ENCODE peak calls at places on chromosomes 2 and 18, in five cellular contexts. One of them, this sample, is unnamed.

GRCh38 chr2:162710282-162710891 is 128.2 kb downstream of the KCNH7 start:
- DNase-seq in uterus: no peak
- DNase-seq in upper lobe of right lung: no peak
- DNase-seq in heart left ventricle: no peak
- DNase-seq in adrenal gland: no peak
- DNase-seq in this sample: no peak

GRCh38 chr2:135004005-135004746 is 43.1 kb downstream of the MAP3K19 start:
- DNase-seq in uterus: peak; percentile 71
- DNase-seq in adrenal gland: peak; percentile 75
- DNase-seq in heart left ventricle: peak; percentile 85
- DNase-seq in upper lobe of right lung: peak; percentile 85
- DNase-seq in this sample: peak; percentile 5

GRCh38 chr2:178155524-178155923 is 38.8 kb upstream of the OSBPL6 start:
- DNase-seq in uterus: no peak
- DNase-seq in upper lobe of right lung: no peak
- DNase-seq in heart left ventricle: no peak
- DNase-seq in adrenal gland: no peak
- DNase-seq in this sample: no peak

GRCh38 chr2:44934962-44935853 is 6.3 kb upstream of the SIX3 start:
- DNase-seq in upper lobe of right lung: no peak
- DNase-seq in uterus: no peak
- DNase-seq in heart left ventricle: no peak
- DNase-seq in adrenal gland: no peak
- DNase-seq in this sample: no peak

GRCh38 chr2:169768262-169768995 is 30.2 kb upstream of the SSB start:
- DNase-seq in uterus: peak; percentile 16
- DNase-seq in heart left ventricle: peak; percentile 68
- DNase-seq in upper lobe of right lung: peak; percentile 65
- DNase-seq in adrenal gland: peak; percentile 24
- DNase-seq in this sample: no peak

GRCh38 chr2:32991091-32991845 is 44.5 kb downstream of the LTBP1 start:
- DNase-seq in heart left ventricle: no peak
- DNase-seq in uterus: no peak
- DNase-seq in adrenal gland: no peak
- DNase-seq in upper lobe of right lung: no peak
- DNase-seq in this sample: no peak

GRCh38 chr2:19675856-19676460 is 225.8 kb downstream of the TTC32 start:
- DNase-seq in heart left ventricle: no peak
- DNase-seq in upper lobe of right lung: peak; percentile 58
- DNase-seq in adrenal gland: no peak
- DNase-seq in uterus: no peak
- DNase-seq in this sample: no peak

GRCh38 chr2:242075683-242076082 is 206.2 kb downstream of the RTP5 start:
- DNase-seq in adrenal gland: no peak
- DNase-seq in upper lobe of right lung: no peak
- DNase-seq in uterus: no peak
- DNase-seq in heart left ventricle: no peak
- DNase-seq in this sample: no peak

GRCh38 chr2:101770672-101771071 is 73.2 kb downstream of the MAP4K4 start:
- DNase-seq in uterus: no peak
- DNase-seq in heart left ventricle: no peak
- DNase-seq in upper lobe of right lung: no peak
- DNase-seq in adrenal gland: no peak
- DNase-seq in this sample: no peak

GRCh38 chr18:34493566-34494358 is 216.3 kb upstream of the DTNA start:
- DNase-seq in uterus: no peak
- DNase-seq in adrenal gland: peak; percentile 17
- DNase-seq in heart left ventricle: peak; percentile 58
- DNase-seq in upper lobe of right lung: peak; percentile 69
- DNase-seq in this sample: no peak

GRCh38 chr2:33559336-33559735 is 39.8 kb downstream of the FAM98A start:
- DNase-seq in uterus: no peak
- DNase-seq in upper lobe of right lung: no peak
- DNase-seq in heart left ventricle: no peak
- DNase-seq in adrenal gland: no peak
- DNase-seq in this sample: no peak

GRCh38 chr2:30278419-30278818 is 47.1 kb downstream of the LBH start:
- DNase-seq in upper lobe of right lung: no peak
- DNase-seq in uterus: no peak
- DNase-seq in adrenal gland: no peak
- DNase-seq in heart left ventricle: no peak
- DNase-seq in this sample: no peak

GRCh38 chr2:26670931-26671460 is 21.5 kb upstream of the KCNK3 start:
- DNase-seq in upper lobe of right lung: peak; percentile 42
- DNase-seq in adrenal gland: peak; percentile 5
- DNase-seq in heart left ventricle: no peak
- DNase-seq in uterus: no peak
- DNase-seq in this sample: no peak

GRCh38 chr2:107511970-107512789 is 314.5 kb upstream of the RGPD4 start:
- DNase-seq in upper lobe of right lung: no peak
- DNase-seq in uterus: no peak
- DNase-seq in heart left ventricle: no peak
- DNase-seq in adrenal gland: no peak
- DNase-seq in this sample: no peak

GRCh38 chr2:230457793-230458192 is 41.8 kb downstream of the SP100 start:
- DNase-seq in uterus: no peak
- DNase-seq in adrenal gland: no peak
- DNase-seq in heart left ventricle: no peak
- DNase-seq in upper lobe of right lung: no peak
- DNase-seq in this sample: no peak

GRCh38 chr2:46998551-46998950 is 82.9 kb upstream of the MCFD2 start:
- DNase-seq in heart left ventricle: no peak
- DNase-seq in adrenal gland: no peak
- DNase-seq in upper lobe of right lung: no peak
- DNase-seq in uterus: no peak
- DNase-seq in this sample: no peak

GRCh38 chr2:43000242-43001054 is 208.1 kb upstream of the HAAO start:
- DNase-seq in adrenal gland: no peak
- DNase-seq in uterus: no peak
- DNase-seq in heart left ventricle: no peak
- DNase-seq in upper lobe of right lung: no peak
- DNase-seq in this sample: no peak

GRCh38 chr18:76823166-76823539 is 796 bp downstream of the ZNF236 start:
- DNase-seq in heart left ventricle: peak; percentile 73
- DNase-seq in upper lobe of right lung: peak; percentile 73
- DNase-seq in uterus: peak; percentile 30
- DNase-seq in adrenal gland: no peak
- DNase-seq in this sample: no peak

DNA sequence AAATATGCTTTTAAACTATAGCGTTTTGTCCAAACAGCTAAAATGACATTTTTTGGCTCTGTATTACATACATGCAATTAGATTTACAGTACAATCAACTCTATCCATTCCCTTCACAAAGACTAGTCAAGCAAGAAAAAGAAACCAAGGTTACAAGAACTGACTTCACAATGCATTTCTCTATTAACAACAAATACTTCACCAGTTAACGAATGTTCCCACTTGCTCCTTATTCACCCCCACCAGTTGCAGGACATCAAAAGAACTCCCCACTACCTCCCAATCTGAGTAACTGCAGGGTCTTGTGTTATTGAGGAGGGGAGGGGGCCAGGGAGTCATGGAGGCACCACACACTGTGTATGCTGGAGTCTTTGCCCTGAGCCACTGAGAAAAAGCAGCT is 34.9 kb downstream of the LAMA1 start:
- DNase-seq in uterus: no peak
- DNase-seq in upper lobe of right lung: no peak
- DNase-seq in heart left ventricle: no peak
- DNase-seq in adrenal gland: no peak
- DNase-seq in this sample: no peak
- TF ChIP-seq CTCF in uterus: no peak
- TF ChIP-seq CTCF in upper lobe of right lung: no peak
- TF ChIP-seq CTCF in heart left ventricle: no peak
- TF ChIP-seq CTCF in adrenal gland: no peak
- TF ChIP-seq CTCF in this sample: no peak

DNA sequence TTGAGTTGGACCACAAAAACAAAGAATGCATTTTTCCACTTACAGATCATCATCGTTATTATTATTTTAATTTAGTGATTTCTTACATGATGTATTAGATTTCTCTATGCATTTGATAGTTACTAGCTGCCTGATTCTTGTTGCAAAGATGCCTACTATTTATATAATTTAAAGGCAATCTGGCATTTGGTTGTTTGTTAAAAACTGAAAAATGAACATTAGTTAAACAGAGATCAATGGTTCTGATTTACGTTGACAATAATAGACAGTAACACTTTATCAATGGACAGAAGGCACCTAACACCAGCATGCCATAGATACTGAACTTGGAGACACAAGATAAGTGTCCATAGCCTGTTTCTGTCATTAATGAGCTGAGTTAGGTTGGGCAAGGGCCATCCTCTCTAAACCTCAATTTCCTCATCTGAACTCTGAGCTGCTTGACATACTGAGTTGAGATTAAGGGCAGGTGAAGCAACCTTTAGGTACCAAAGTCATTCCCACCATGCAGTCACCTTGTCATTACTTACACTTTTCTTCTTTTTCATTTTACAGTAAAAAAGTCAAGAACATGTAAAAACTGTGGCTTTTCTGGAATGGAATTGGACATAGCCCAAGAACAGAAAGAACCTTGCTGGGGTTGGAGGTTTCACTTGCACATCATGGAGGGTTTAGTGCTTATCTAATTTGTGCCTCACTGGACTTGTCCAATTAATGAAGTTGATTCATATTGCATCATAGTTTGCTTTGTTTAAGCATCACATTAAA is 3.0 kb downstream of the CCL20 start:
- DNase-seq in adrenal gland: no peak
- DNase-seq in heart left ventricle: no peak
- DNase-seq in uterus: no peak
- DNase-seq in upper lobe of right lung: no peak
- DNase-seq in this sample: no peak
- H3K4me3 ChIP-seq in adrenal gland: no peak overlapping the region
- H3K4me3 ChIP-seq in heart left ventricle: no peak overlapping the region
- H3K4me3 ChIP-seq in uterus: no peak overlapping the region
- H3K4me3 ChIP-seq in upper lobe of right lung: no peak overlapping the region
- H3K4me3 ChIP-seq in this sample: no peak overlapping the region

GRCh38 chr2:222052934-222053367 is 245.8 kb downstream of the PAX3 start:
- DNase-seq in adrenal gland: no peak
- DNase-seq in uterus: no peak
- DNase-seq in upper lobe of right lung: no peak
- DNase-seq in heart left ventricle: no peak
- DNase-seq in this sample: no peak

GRCh38 chr2:222054813-222055212 is 244.0 kb downstream of the PAX3 start:
- DNase-seq in uterus: no peak
- DNase-seq in upper lobe of right lung: no peak
- DNase-seq in heart left ventricle: no peak
- DNase-seq in adrenal gland: no peak
- DNase-seq in this sample: no peak

GRCh38 chr2:222055328-222055727 is 243.5 kb downstream of the PAX3 start:
- DNase-seq in uterus: no peak
- DNase-seq in adrenal gland: no peak
- DNase-seq in heart left ventricle: no peak
- DNase-seq in upper lobe of right lung: no peak
- DNase-seq in this sample: no peak

GRCh38 chr2:222058830-222059229 is 240.0 kb downstream of the PAX3 start:
- DNase-seq in adrenal gland: no peak
- DNase-seq in upper lobe of right lung: no peak
- DNase-seq in uterus: no peak
- DNase-seq in heart left ventricle: no peak
- DNase-seq in this sample: no peak

GRCh38 chr2:222057249-222058073 is 241.3 kb downstream of the PAX3 start:
- DNase-seq in adrenal gland: no peak
- DNase-seq in uterus: no peak
- DNase-seq in heart left ventricle: no peak
- DNase-seq in upper lobe of right lung: no peak
- DNase-seq in this sample: no peak
- H3K27me3 ChIP-seq in adrenal gland: peaks cover 32% of the 10 kb centered on the region
- H3K27me3 ChIP-seq in uterus: peaks cover 10% of the 10 kb centered on the region
- H3K27me3 ChIP-seq in heart left ventricle: no peaks in the 10 kb centered on the region
- H3K27me3 ChIP-seq in upper lobe of right lung: peaks cover 27% of the 10 kb centered on the region
- H3K27me3 ChIP-seq in this sample: peaks cover 20% of the 10 kb centered on the region

GRCh38 chr2:231605607-231606091 is 13.0 kb downstream of the TEX44 start:
- DNase-seq in uterus: no peak
- DNase-seq in heart left ventricle: no peak
- DNase-seq in upper lobe of right lung: no peak
- DNase-seq in adrenal gland: peak; percentile 47
- DNase-seq in this sample: no peak

GRCh38 chr2:231604101-231604684 is 11.5 kb downstream of the TEX44 start:
- DNase-seq in uterus: peak; percentile 75
- DNase-seq in heart left ventricle: peak; percentile 72
- DNase-seq in adrenal gland: peak; percentile 70
- DNase-seq in upper lobe of right lung: peak; percentile 82
- DNase-seq in this sample: no peak

GRCh38 chr2:231606941-231607340 is 14.3 kb downstream of the TEX44 start:
- DNase-seq in uterus: no peak
- DNase-seq in upper lobe of right lung: no peak
- DNase-seq in adrenal gland: no peak
- DNase-seq in heart left ventricle: no peak
- DNase-seq in this sample: no peak

GRCh38 chr2:231602874-231603467 is 10.3 kb downstream of the TEX44 start:
- DNase-seq in heart left ventricle: peak; percentile 10
- DNase-seq in adrenal gland: no peak
- DNase-seq in upper lobe of right lung: no peak
- DNase-seq in uterus: no peak
- DNase-seq in this sample: no peak

GRCh38 chr2:231604685-231605606 is 12.3 kb downstream of the TEX44 start:
- DNase-seq in upper lobe of right lung: peak; percentile 100
- DNase-seq in uterus: peak; percentile 100
- DNase-seq in adrenal gland: peak; percentile 99
- DNase-seq in heart left ventricle: peak; percentile 100
- DNase-seq in this sample: peak; percentile 86
- TF ChIP-seq CTCF in upper lobe of right lung: no peak
- TF ChIP-seq CTCF in uterus: no peak
- TF ChIP-seq CTCF in adrenal gland: no peak
- TF ChIP-seq CTCF in heart left ventricle: no peak
- TF ChIP-seq CTCF in this sample: no peak

GRCh38 chr2:241038374-241039180 is 40.2 kb downstream of the SNED1 start:
- DNase-seq in adrenal gland: no peak
- DNase-seq in heart left ventricle: no peak
- DNase-seq in upper lobe of right lung: no peak
- DNase-seq in uterus: no peak
- DNase-seq in this sample: no peak
- H3K4me3 ChIP-seq in adrenal gland: no peak overlapping the region
- H3K4me3 ChIP-seq in heart left ventricle: no peak overlapping the region
- H3K4me3 ChIP-seq in upper lobe of right lung: no peak overlapping the region
- H3K4me3 ChIP-seq in uterus: no peak overlapping the region
- H3K4me3 ChIP-seq in this sample: no peak overlapping the region

DNA sequence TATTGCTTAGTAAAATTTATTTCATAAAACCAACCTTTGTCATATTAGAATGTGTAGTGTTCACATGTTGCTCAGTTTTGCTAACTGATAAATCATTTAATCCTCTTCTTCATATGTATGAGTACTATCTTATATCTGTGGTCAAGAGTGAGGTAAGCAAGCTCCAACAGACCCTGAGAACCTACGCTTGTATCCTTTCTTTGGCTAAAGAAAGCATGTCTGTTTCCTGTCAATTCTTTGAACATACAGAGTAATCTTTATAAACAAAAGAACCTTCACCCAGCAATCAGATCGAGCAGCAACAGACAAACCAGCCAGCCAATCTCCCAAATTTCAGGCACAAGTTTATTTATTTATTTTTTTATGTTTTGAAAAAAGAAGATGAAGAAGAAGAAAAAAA is 6.4 kb downstream of the ADCYAP1 start:
- DNase-seq in uterus: no peak
- DNase-seq in adrenal gland: no peak
- DNase-seq in upper lobe of right lung: no peak
- DNase-seq in heart left ventricle: no peak
- DNase-seq in this sample: no peak
- H3K27me3 ChIP-seq in uterus: peaks cover 35% of the 10 kb centered on the region
- H3K27me3 ChIP-seq in adrenal gland: peaks cover 59% of the 10 kb centered on the region
- H3K27me3 ChIP-seq in upper lobe of right lung: peaks cover 72% of the 10 kb centered on the region
- H3K27me3 ChIP-seq in heart left ventricle: peaks cover 36% of the 10 kb centered on the region
- H3K27me3 ChIP-seq in this sample: peaks cover 51% of the 10 kb centered on the region

This sample was measured in kidney epithelial cell.